ENCODE peak calls at places on chromosomes 12 and 14, in five cellular contexts. A is stomach; X is EL; L is choroid plexus epithelial cell; V is effector memory CD8-positive, alpha-beta T cell. J is an unnamed sample.

GRCh38 chr12:32609966-32610365 is 69.1 kb upstream of the DNM1L start:
- DNase-seq in X (no peak), V (no peak), L (no peak), A (no peak), J (no peak)

GRCh38 chr14:71529855-71530254 is 402.4 kb upstream of the RGS6 start:
- DNase-seq in X (no peak), V (no peak), L (no peak), A (no peak), J (peak; percentile 57)

GRCh38 chr12:8018666-8019581 is 13.6 kb upstream of the FOXJ2 start:
- DNase-seq in L (no peak), X (peak; percentile 48), A (no peak), V (no peak), J (no peak)

GRCh38 chr14:65403231-65403630 is 9.3 kb upstream of the FUT8 start:
- DNase-seq in X (peak; percentile 39), A (no peak), V (no peak), L (peak; percentile 60), J (no peak)

GRCh38 chr14:61753631-61754030 is 8.6 kb upstream of the SNAPC1 start:
- DNase-seq in A (no peak), L (peak; percentile 54), X (peak; percentile 60), V (no peak), J (peak; percentile 24)

GRCh38 chr14:104681689-104682074 is 7.7 kb upstream of the INF2 start:
- DNase-seq in A (peak; percentile 92), X (peak; percentile 91), V (no peak), L (peak; percentile 84), J (peak; percentile 91)

GRCh38 chr12:9673404-9674225 is 4.1 kb downstream of the CLEC2D start:
- DNase-seq in A (no peak), V (peak; percentile 39), X (peak; percentile 92), L (peak; percentile 93), J (peak; percentile 92)

GRCh38 chr12:122406701-122407154 is 15.7 kb downstream of the CLIP1 start:
- DNase-seq in V (no peak), L (peak; percentile 79), X (peak; percentile 61), A (no peak), J (no peak)

GRCh38 chr12:20212036-20212435 is 156.3 kb upstream of the PDE3A start:
- DNase-seq in L (peak; percentile 35), A (no peak), X (peak; percentile 31), V (no peak), J (peak; percentile 52)

GRCh38 chr12:5276327-5276880 is 155.5 kb upstream of the NTF3 start:
- DNase-seq in A (no peak), X (no peak), L (no peak), V (no peak), J (no peak)

GRCh38 chr12:100398307-100398706 is 41.4 kb downstream of the SLC17A8 start:
- DNase-seq in A (no peak), X (no peak), L (no peak), V (no peak), J (no peak)